ENCODE peak calls at places on chromosomes 13 and 19, in seven cellular contexts. I, P, G, E, Y, U and F are unnamed samples.

GRCh38 chr13:64740493-64740892 is 2489.6 kb downstream of the PCDH9 start:
- DNase-seq in I (no peak), P (no peak), G (no peak), E (no peak), Y (no peak), U (no peak), F (no peak)

GRCh38 chr13:24927810-24928404 is 163.9 kb downstream of the RNF17 start:
- DNase-seq in I (no peak), P (no peak), G (no peak), E (no peak), Y (no peak), U (no peak), F (no peak)

GRCh38 chr13:92460479-92460878 is 766.1 kb upstream of the GPC6 start:
- DNase-seq in I (no peak), P (no peak), G (no peak), E (no peak), Y (no peak), U (no peak), F (no peak)

GRCh38 chr13:98570929-98571372 is 6.0 kb downstream of the STK24 start:
- DNase-seq in I (no peak), P (no peak), G (no peak), E (peak; percentile 34), Y (peak; percentile 62), U (no peak), F (no peak)

GRCh38 chr13:80133631-80134083 is 207.3 kb downstream of the SPRY2 start:
- DNase-seq in I (no peak), P (no peak), G (no peak), E (no peak), Y (no peak), U (no peak), F (no peak)

GRCh38 chr13:26021956-26022355 is 29.9 kb downstream of the SHISA2 start:
- DNase-seq in I (no peak), P (no peak), G (no peak), E (no peak), Y (no peak), U (no peak), F (no peak)

GRCh38 chr19:32581704-32582164 is 744 bp downstream of the PDCD5 start:
- DNase-seq in I (peak; percentile 43), P (peak; percentile 24), G (peak; percentile 46), E (peak; percentile 28), Y (no peak), U (peak; percentile 46), F (no peak)

GRCh38 chr19:10086032-10086903 is at the start of gene SHFL:
- DNase-seq in I (peak; percentile 58), P (peak; percentile 79), G (peak; percentile 70), E (peak; percentile 72), Y (peak; percentile 83), U (peak; percentile 78), F (no peak)

GRCh38 chr13:111049791-111050538 is 65.1 kb upstream of the ARHGEF7 start:
- DNase-seq in I (peak; percentile 50), P (peak; percentile 39), G (no peak), E (peak; percentile 43), Y (no peak), U (peak; percentile 41), F (no peak)

GRCh38 chr13:19713186-19713965 is 69.4 kb downstream of the PSPC1 start:
- DNase-seq in I (peak; percentile 83), P (no peak), G (no peak), E (no peak), Y (no peak), U (no peak), F (no peak)

GRCh38 chr19:406121-406711 is 2.7 kb downstream of the C2CD4C start:
- DNase-seq in I (no peak), P (no peak), G (no peak), E (no peak), Y (no peak), U (no peak), F (no peak)

GRCh38 chr19:16587031-16588023 is 15.1 kb upstream of the SLC35E1 start:
- DNase-seq in I (peak; percentile 9), P (no peak), G (no peak), E (no peak), Y (peak; percentile 64), U (no peak), F (no peak)

GRCh38 chr19:41225238-41226052 is 6.4 kb downstream of the AXL start:
- DNase-seq in I (peak; percentile 99), P (peak; percentile 87), G (peak; percentile 81), E (peak; percentile 90), Y (no peak), U (peak; percentile 74), F (peak; percentile 91)
- H3K4me1 ChIP-seq in I (peaks cover 56% of the 10 kb centered on the region), P (peaks cover 7% of the 10 kb centered on the region), G (peaks cover 32% of the 10 kb centered on the region), E (no peaks in the 10 kb centered on the region), Y (peaks cover 11% of the 10 kb centered on the region), U (peaks cover 3% of the 10 kb centered on the region), F (peaks cover 12% of the 10 kb centered on the region)

DNA sequence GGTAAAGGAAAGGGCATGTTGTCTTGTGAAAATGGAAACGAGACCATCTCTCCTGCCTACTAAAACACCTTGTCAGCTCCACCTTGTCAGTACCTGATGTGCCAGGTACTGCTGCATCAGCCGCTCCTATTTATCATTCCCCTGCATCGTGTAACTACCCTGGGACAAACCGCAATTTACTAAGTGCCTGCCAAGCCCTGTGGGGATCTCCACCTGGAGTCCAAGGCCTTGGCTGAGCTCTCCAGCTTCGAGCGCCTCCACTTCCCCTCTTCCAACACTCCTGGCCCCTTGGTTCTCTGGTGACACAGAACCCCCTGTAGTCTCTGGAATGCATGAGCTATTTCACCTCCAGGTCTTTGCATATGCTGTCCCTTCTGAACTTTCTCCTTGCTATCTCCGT is 25.9 kb upstream of the CCNP start:
- DNase-seq in I (no peak), P (no peak), G (no peak), E (no peak), Y (no peak), U (no peak), F (no peak)
- H3K27ac ChIP-seq in I (no peak overlapping the region), P (no peak overlapping the region), G (no peak overlapping the region), E (no peak overlapping the region), Y (no peak overlapping the region), U (no peak overlapping the region), F (no peak overlapping the region)

GRCh38 chr19:17938092-17938845 is 5.5 kb downstream of the CCDC124 start:
- DNase-seq in I (peak; percentile 81), P (peak; percentile 82), G (peak; percentile 75), E (peak; percentile 70), Y (peak; percentile 76), U (peak; percentile 75), F (no peak)

GRCh38 chr19:17942582-17943283 is 9.9 kb downstream of the CCDC124 start:
- DNase-seq in I (no peak), P (no peak), G (no peak), E (no peak), Y (no peak), U (no peak), F (no peak)

GRCh38 chr19:17944301-17944700 is 11.5 kb downstream of the CCDC124 start:
- DNase-seq in I (peak; percentile 86), P (no peak), G (peak; percentile 54), E (peak; percentile 40), Y (no peak), U (no peak), F (no peak)

GRCh38 chr19:17943284-17944221 is 10.7 kb downstream of the CCDC124 start:
- DNase-seq in I (no peak), P (peak; percentile 49), G (no peak), E (no peak), Y (no peak), U (no peak), F (no peak)

GRCh38 chr19:17942181-17942580 is 9.4 kb downstream of the CCDC124 start:
- DNase-seq in I (no peak), P (no peak), G (no peak), E (no peak), Y (no peak), U (no peak), F (no peak)
- H3K4me3 ChIP-seq in I (no peak overlapping the region), P (no peak overlapping the region), G (no peak overlapping the region), E (no peak overlapping the region), Y (no peak overlapping the region), U (no peak overlapping the region), F (no peak overlapping the region)

DNA sequence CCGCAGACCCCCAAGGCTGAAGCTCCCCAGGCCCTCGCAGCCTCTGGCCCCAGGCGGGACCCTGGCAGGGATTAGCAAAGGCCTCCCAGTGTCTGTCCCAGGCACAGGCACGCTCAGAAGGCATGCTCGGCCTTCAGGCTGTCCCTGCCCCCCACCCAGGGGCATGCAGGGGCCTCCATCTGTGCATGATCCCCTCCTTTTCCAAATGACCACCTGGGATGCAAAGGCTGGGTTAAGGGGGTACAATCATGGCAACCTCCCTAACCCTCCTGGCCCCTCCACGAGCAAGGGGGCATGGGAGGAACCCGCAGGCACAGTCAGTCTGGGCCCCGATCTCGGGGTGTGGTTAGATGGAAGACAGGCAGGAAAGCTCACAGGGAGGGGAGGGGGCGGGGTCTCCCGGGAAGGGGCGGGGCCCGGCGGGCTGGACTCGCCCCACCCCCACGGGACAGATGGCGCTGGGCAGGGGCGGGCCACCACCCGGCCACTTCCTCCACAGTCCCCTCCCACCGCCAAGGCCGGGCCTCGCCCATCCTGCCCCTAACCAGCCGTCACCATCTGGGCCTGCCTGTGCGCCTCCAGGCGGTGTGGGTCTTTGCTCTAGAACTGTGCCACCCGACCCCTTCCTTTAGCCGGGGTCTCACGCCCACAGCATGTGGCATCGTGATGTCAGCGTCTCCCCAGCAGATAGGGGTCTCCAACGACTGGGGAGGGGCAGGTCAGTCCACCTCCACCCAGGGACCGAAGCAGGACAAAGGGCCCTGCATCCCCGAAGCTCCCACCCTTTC is 7.0 kb upstream of the REXO1 start:
- DNase-seq in I (peak; percentile 91), P (peak; percentile 70), G (peak; percentile 95), E (peak; percentile 66), Y (peak; percentile 79), U (peak; percentile 93), F (no peak)
- H3K4me1 ChIP-seq in I (peaks cover 42% of the 10 kb centered on the region), P (peaks cover 22% of the 10 kb centered on the region), G (peaks cover 78% of the 10 kb centered on the region), E (peaks cover 26% of the 10 kb centered on the region), Y (peaks cover 28% of the 10 kb centered on the region), U (peaks cover 2% of the 10 kb centered on the region), F (peaks cover 31% of the 10 kb centered on the region)

GRCh38 chr13:44230071-44230470 is 143.6 kb upstream of the SERP2 start:
- DNase-seq in I (no peak), P (no peak), G (no peak), E (no peak), Y (no peak), U (no peak), F (no peak)
- H3K27ac ChIP-seq in I (no peak overlapping the region), P (no peak overlapping the region), G (no peak overlapping the region), E (no peak overlapping the region), Y (no peak overlapping the region), U (no peak overlapping the region), F (no peak overlapping the region)

GRCh38 chr19:30222428-30222873 is 149.7 kb upstream of the ZNF536 start:
- DNase-seq in I (no peak), P (no peak), G (no peak), E (no peak), Y (no peak), U (no peak), F (no peak)
- H3K4me3 ChIP-seq in I (no peak overlapping the region), P (no peak overlapping the region), G (no peak overlapping the region), E (no peak overlapping the region), Y (no peak overlapping the region), U (no peak overlapping the region), F (no peak overlapping the region)

DNA sequence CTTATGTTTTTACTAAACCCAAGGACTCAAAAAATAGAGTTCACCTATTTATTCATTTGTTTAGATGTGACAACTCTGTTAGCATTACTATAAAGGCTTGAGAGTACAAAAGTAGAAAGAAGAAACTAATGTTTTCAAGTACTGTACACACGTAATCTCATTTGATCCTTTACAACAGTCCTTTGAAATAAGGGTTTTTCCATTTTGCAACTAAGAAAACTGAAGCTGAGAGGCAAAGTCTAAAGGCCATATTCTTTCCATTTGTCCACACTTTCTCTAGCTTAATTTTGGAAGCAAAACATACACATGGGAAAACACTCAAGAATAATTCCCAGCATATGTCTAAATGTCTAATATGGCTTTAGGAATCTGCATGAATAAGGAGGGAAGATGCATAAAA is 34.1 kb downstream of the ZAR1L start:
- DNase-seq in I (no peak), P (no peak), G (no peak), E (no peak), Y (no peak), U (no peak), F (no peak)
- H3K4me1 ChIP-seq in I (peaks cover 2% of the 10 kb centered on the region), P (no peaks in the 10 kb centered on the region), G (peaks cover 43% of the 10 kb centered on the region), E (no peaks in the 10 kb centered on the region), Y (no peaks in the 10 kb centered on the region), U (no peaks in the 10 kb centered on the region), F (peaks cover 25% of the 10 kb centered on the region)

GRCh38 chr19:35168261-35168660 is 13.7 kb downstream of the FXYD5 start:
- DNase-seq in I (no peak), P (no peak), G (no peak), E (no peak), Y (no peak), U (no peak), F (no peak)
- H3K27ac ChIP-seq in I (no peak overlapping the region), P (no peak overlapping the region), G (no peak overlapping the region), E (no peak overlapping the region), Y (peak overlapping the region; percentile 46), U (no peak overlapping the region), F (no peak overlapping the region)